ENCODE peak calls at places on chromosomes 4 and X, in four cellular contexts. O is Peyer's patch, L is CMK, I is iPS DF 19.7. T is an unnamed sample.

GRCh38 chr4:81675785-81676427 is 204.2 kb upstream of the RASGEF1B start:
- DNase-seq in O (no peak), L (no peak), I (no peak), T (no peak)

GRCh38 chr4:122403860-122404259 is 25.0 kb downstream of the ADAD1 start:
- DNase-seq in O (no peak), L (no peak), I (no peak), T (no peak)

GRCh38 chrX:12138366-12139313 is at the start of gene FRMPD4:
- DNase-seq in O (no peak), L (no peak), I (no peak), T (peak)

GRCh38 chr4:145440292-145441007 is 41.2 kb upstream of the SMAD1 start:
- DNase-seq in O (no peak), L (no peak), I (no peak), T (no peak)

GRCh38 chrX:24150051-24150790 is 692 bp downstream of the ZFX start:
- DNase-seq in O (peak), L (no peak), I (peak), T (peak)

GRCh38 chr4:74161676-74162450 is 3.9 kb downstream of the MTHFD2L start:
- DNase-seq in O (no peak), L (no peak), I (no peak), T (peak)

GRCh38 chr4:3070709-3071500 is 3.4 kb downstream of the HTT-AS start:
- DNase-seq in O (no peak), L (no peak), I (no peak), T (no peak)

GRCh38 chr4:2407991-2408342 is 10.5 kb downstream of the ZFYVE28 start:
- DNase-seq in O (no peak), L (no peak), I (no peak), T (no peak)